ENCODE peak calls at places on chromosomes 12 and 14, in eight cellular contexts. One of them, this sample, is unnamed.
A peak's percentile ranks its signal among the peaks of the same experiment; 100 is the strongest.

GRCh38 chr14:90530523-90530922 is 133.7 kb downstream of the CALM1 start:
- DNase-seq in COR-L47: no peak
- DNase-seq in HS-5: no peak
- DNase-seq in stimulated activated naive CD8-positive, alpha-beta T cell treated with anti-CD3 and anti-CD28 coated beads, Interleukin-15, Interleukin-2, amounts not matched to agents 100 U/mL and 50 U/mL, for 24 hours: no peak
- DNase-seq in A172: no peak
- DNase-seq in lung: no peak
- DNase-seq in CD4-positive, alpha-beta T cell: no peak
- DNase-seq in germinal center: no peak
- DNase-seq in this sample: no peak

GRCh38 chr12:124233846-124234620 is 60.9 kb upstream of the RFLNA start:
- DNase-seq in COR-L47: no peak
- DNase-seq in HS-5: no peak
- DNase-seq in stimulated activated naive CD8-positive, alpha-beta T cell treated with anti-CD3 and anti-CD28 coated beads, Interleukin-15, Interleukin-2, amounts not matched to agents 100 U/mL and 50 U/mL, for 24 hours: no peak
- DNase-seq in A172: peak; percentile 11
- DNase-seq in lung: no peak
- DNase-seq in CD4-positive, alpha-beta T cell: no peak
- DNase-seq in germinal center: no peak
- DNase-seq in this sample: no peak

GRCh38 chr14:89304972-89305703 is 111.9 kb downstream of the FOXN3 start:
- DNase-seq in COR-L47: no peak
- DNase-seq in HS-5: no peak
- DNase-seq in stimulated activated naive CD8-positive, alpha-beta T cell treated with anti-CD3 and anti-CD28 coated beads, Interleukin-15, Interleukin-2, amounts not matched to agents 100 U/mL and 50 U/mL, for 24 hours: no peak
- DNase-seq in A172: no peak
- DNase-seq in lung: no peak
- DNase-seq in CD4-positive, alpha-beta T cell: no peak
- DNase-seq in germinal center: peak; percentile 48
- DNase-seq in this sample: peak; percentile 42

GRCh38 chr12:51437471-51437870 is 12.8 kb downstream of the SLC4A8 start:
- DNase-seq in COR-L47: no peak
- DNase-seq in HS-5: no peak
- DNase-seq in stimulated activated naive CD8-positive, alpha-beta T cell treated with anti-CD3 and anti-CD28 coated beads, Interleukin-15, Interleukin-2, amounts not matched to agents 100 U/mL and 50 U/mL, for 24 hours: no peak
- DNase-seq in A172: no peak
- DNase-seq in lung: no peak
- DNase-seq in CD4-positive, alpha-beta T cell: no peak
- DNase-seq in germinal center: no peak
- DNase-seq in this sample: no peak

GRCh38 chr14:47040490-47040889 is 388.9 kb upstream of the RPL10L start:
- DNase-seq in COR-L47: no peak
- DNase-seq in HS-5: no peak
- DNase-seq in stimulated activated naive CD8-positive, alpha-beta T cell treated with anti-CD3 and anti-CD28 coated beads, Interleukin-15, Interleukin-2, amounts not matched to agents 100 U/mL and 50 U/mL, for 24 hours: no peak
- DNase-seq in A172: peak; percentile 17
- DNase-seq in lung: no peak
- DNase-seq in CD4-positive, alpha-beta T cell: no peak
- DNase-seq in germinal center: no peak
- DNase-seq in this sample: no peak

GRCh38 chr12:121720762-121721161 is 8.2 kb downstream of the TMEM120B start:
- DNase-seq in COR-L47: no peak
- DNase-seq in HS-5: no peak
- DNase-seq in stimulated activated naive CD8-positive, alpha-beta T cell treated with anti-CD3 and anti-CD28 coated beads, Interleukin-15, Interleukin-2, amounts not matched to agents 100 U/mL and 50 U/mL, for 24 hours: no peak
- DNase-seq in A172: no peak
- DNase-seq in lung: no peak
- DNase-seq in CD4-positive, alpha-beta T cell: no peak
- DNase-seq in germinal center: no peak
- DNase-seq in this sample: no peak

GRCh38 chr12:4030938-4031702 is 157.9 kb upstream of the PARP11 start:
- DNase-seq in COR-L47: no peak
- DNase-seq in HS-5: peak; percentile 94
- DNase-seq in stimulated activated naive CD8-positive, alpha-beta T cell treated with anti-CD3 and anti-CD28 coated beads, Interleukin-15, Interleukin-2, amounts not matched to agents 100 U/mL and 50 U/mL, for 24 hours: peak; percentile 81
- DNase-seq in A172: peak; percentile 82
- DNase-seq in lung: peak; percentile 92
- DNase-seq in CD4-positive, alpha-beta T cell: peak; percentile 76
- DNase-seq in germinal center: peak; percentile 93
- DNase-seq in this sample: peak; percentile 77

GRCh38 chr12:85448548-85449139 is 168.6 kb downstream of the ALX1 start:
- DNase-seq in COR-L47: peak; percentile 7
- DNase-seq in HS-5: no peak
- DNase-seq in stimulated activated naive CD8-positive, alpha-beta T cell treated with anti-CD3 and anti-CD28 coated beads, Interleukin-15, Interleukin-2, amounts not matched to agents 100 U/mL and 50 U/mL, for 24 hours: no peak
- DNase-seq in A172: no peak
- DNase-seq in lung: no peak
- DNase-seq in CD4-positive, alpha-beta T cell: no peak
- DNase-seq in germinal center: no peak
- DNase-seq in this sample: no peak

GRCh38 chr14:89549381-89550102 is 132.5 kb upstream of the FOXN3 start:
- DNase-seq in COR-L47: no peak
- DNase-seq in HS-5: no peak
- DNase-seq in stimulated activated naive CD8-positive, alpha-beta T cell treated with anti-CD3 and anti-CD28 coated beads, Interleukin-15, Interleukin-2, amounts not matched to agents 100 U/mL and 50 U/mL, for 24 hours: no peak
- DNase-seq in A172: no peak
- DNase-seq in lung: no peak
- DNase-seq in CD4-positive, alpha-beta T cell: no peak
- DNase-seq in germinal center: no peak
- DNase-seq in this sample: no peak

GRCh38 chr12:44774815-44775411 is 101.2 kb downstream of the NELL2 start:
- DNase-seq in COR-L47: peak; percentile 3
- DNase-seq in HS-5: no peak
- DNase-seq in stimulated activated naive CD8-positive, alpha-beta T cell treated with anti-CD3 and anti-CD28 coated beads, Interleukin-15, Interleukin-2, amounts not matched to agents 100 U/mL and 50 U/mL, for 24 hours: peak; percentile 78
- DNase-seq in A172: no peak
- DNase-seq in lung: no peak
- DNase-seq in CD4-positive, alpha-beta T cell: peak; percentile 68
- DNase-seq in germinal center: peak; percentile 28
- DNase-seq in this sample: peak; percentile 74

This sample was measured in activated CD8-positive, alpha-beta T cell treated with anti-CD3 and anti-CD28 coated beads for 36 hours.